ENCODE peak calls at places on chromosomes 11 and 22, in nine cellular contexts. Z is ovary, O is A549, E is esophagus muscularis mucosa, F is suprapubic skin, V is tibial nerve, M is stomach, Q is SK-N-SH, R is transverse colon. H is an unnamed sample.
A peak's percentile ranks its signal among the peaks of the same experiment; 100 is the strongest.

GRCh38 chr11:34601085-34601444 is 19.8 kb upstream of the EHF start:
- DNase-seq in Z (no peak), O (no peak), E (no peak), M (no peak), Q (peak; percentile 51), V (no peak), F (no peak), R (no peak), H (no peak)

GRCh38 chr22:43789452-43789851 is 22.7 kb downstream of the EFCAB6 start:
- DNase-seq in M (no peak), V (no peak), E (peak; percentile 92), O (peak; percentile 63), R (peak; percentile 29), Z (peak; percentile 40), Q (peak; percentile 65), F (no peak), H (peak; percentile 89)

GRCh38 chr11:28539239-28540025 is 431.2 kb downstream of the METTL15 start:
- DNase-seq in F (no peak), Z (no peak), O (no peak), Q (no peak), M (no peak), R (no peak), V (no peak), E (no peak), H (no peak)

GRCh38 chr11:3217751-3218482 is 696 bp downstream of the MRGPRG start:
- DNase-seq in E (no peak), Z (no peak), O (no peak), Q (peak; percentile 34), R (peak; percentile 6), F (peak; percentile 77), M (no peak), V (no peak), H (peak; percentile 62)

GRCh38 chr11:86702387-86702983 is 30.1 kb upstream of the ME3 start:
- DNase-seq in R (no peak), Q (no peak), F (no peak), M (no peak), Z (no peak), V (no peak), E (no peak), O (no peak), H (no peak)

GRCh38 chr11:91857194-91857593 is 367.4 kb upstream of the FAT3 start:
- DNase-seq in F (no peak), V (no peak), R (no peak), O (no peak), M (no peak), E (no peak), Q (no peak), Z (no peak), H (no peak)

GRCh38 chr11:47233989-47234668 is 14.5 kb downstream of the ACP2 start:
- DNase-seq in M (no peak), R (peak; percentile 24), V (no peak), E (no peak), Q (peak; percentile 31), O (peak; percentile 90), Z (no peak), F (no peak), H (no peak)

GRCh38 chr11:48148749-48149148 is 67.9 kb upstream of the OR4B1 start:
- DNase-seq in E (no peak), O (no peak), Q (no peak), F (no peak), Z (no peak), M (no peak), V (no peak), R (no peak), H (no peak)

GRCh38 chr11:70538641-70539359 is 140.5 kb downstream of the CTTN start:
- DNase-seq in F (no peak), Q (peak; percentile 23), Z (no peak), V (no peak), R (no peak), O (no peak), E (no peak), M (no peak), H (no peak)

GRCh38 chr11:85805387-85805786 is 5.6 kb downstream of the SYTL2 start:
- DNase-seq in O (no peak), Q (no peak), Z (no peak), E (no peak), V (no peak), F (no peak), R (no peak), M (no peak), H (no peak)

GRCh38 chr11:529740-530411 is 5.5 kb downstream of the HRAS start:
- DNase-seq in V (no peak), O (no peak), R (no peak), F (peak; percentile 75), M (no peak), E (no peak), Q (no peak), Z (no peak), H (no peak)

GRCh38 chr22:37904572-37905533 is 1.2 kb upstream of the MICALL1 start:
- DNase-seq in V (peak; percentile 20), M (peak; percentile 65), R (peak; percentile 33), F (no peak), E (no peak), Z (peak; percentile 66), O (peak; percentile 81), Q (peak; percentile 58), H (peak; percentile 83)

GRCh38 chr11:12800032-12800671 is 125.9 kb downstream of the TEAD1 start:
- DNase-seq in O (peak; percentile 58), E (no peak), Q (peak; percentile 46), Z (no peak), V (no peak), F (no peak), M (peak; percentile 63), R (peak; percentile 30), H (no peak)

GRCh38 chr11:66013762-66014100 is 1.9 kb downstream of the CST6 start:
- DNase-seq in M (no peak), Z (no peak), E (no peak), R (no peak), O (no peak), F (no peak), V (no peak), Q (no peak), H (no peak)

GRCh38 chr11:1499899-1500298 is 13.3 kb upstream of the MOB2 start:
- DNase-seq in Z (no peak), R (no peak), E (no peak), F (no peak), O (no peak), V (no peak), Q (no peak), M (no peak), H (peak; percentile 53)

GRCh38 chr11:16591157-16591556 is 147.3 kb upstream of the C11orf58 start:
- DNase-seq in Z (no peak), F (no peak), V (no peak), M (no peak), Q (no peak), E (no peak), R (no peak), O (no peak), H (no peak)

GRCh38 chr11:31254411-31254810 is 115.1 kb downstream of the DCDC1 start:
- DNase-seq in Z (no peak), Q (no peak), V (no peak), R (no peak), F (no peak), M (no peak), E (no peak), O (no peak), H (no peak)

GRCh38 chr22:24977370-24978230 is 25.1 kb downstream of the KIAA1671 start:
- DNase-seq in M (no peak), F (no peak), R (peak; percentile 68), Q (no peak), O (no peak), Z (peak; percentile 65), V (peak; percentile 50), E (no peak), H (peak; percentile 79)

GRCh38 chr22:29524440-29525191 is 28.9 kb downstream of the THOC5 start:
- DNase-seq in E (no peak), O (peak; percentile 26), Q (peak; percentile 29), R (peak; percentile 22), Z (peak; percentile 26), V (no peak), F (no peak), M (peak; percentile 27), H (no peak)

GRCh38 chr11:6992457-6993431 is 27.4 kb downstream of the ZNF214 start:
- DNase-seq in F (no peak), V (no peak), R (no peak), Z (no peak), Q (no peak), M (no peak), O (no peak), E (no peak), H (no peak)

GRCh38 chr11:44634401-44635281 is 69.2 kb downstream of the CD82 start:
- DNase-seq in O (peak; percentile 60), F (peak; percentile 72), Z (peak; percentile 85), Q (peak; percentile 90), R (peak; percentile 51), V (no peak), M (peak; percentile 35), E (peak; percentile 92), H (peak; percentile 89)
- TF ChIP-seq CTCF in O (no peak), F (no peak), Z (no peak), Q (no peak), R (no peak), V (no peak), M (no peak), E (no peak), H (no peak)

GRCh38 chr22:33577862-33578411 is 342.3 kb downstream of the LARGE1 start:
- DNase-seq in R (no peak), O (peak; percentile 53), M (no peak), E (no peak), Q (peak; percentile 37), F (no peak), V (no peak), Z (no peak), H (no peak)
- TF ChIP-seq EP300 in R (no peak), O (no peak), M (no peak), E (no peak), Q (no peak), F (no peak), V (no peak), Z (no peak), H (no peak)

DNA sequence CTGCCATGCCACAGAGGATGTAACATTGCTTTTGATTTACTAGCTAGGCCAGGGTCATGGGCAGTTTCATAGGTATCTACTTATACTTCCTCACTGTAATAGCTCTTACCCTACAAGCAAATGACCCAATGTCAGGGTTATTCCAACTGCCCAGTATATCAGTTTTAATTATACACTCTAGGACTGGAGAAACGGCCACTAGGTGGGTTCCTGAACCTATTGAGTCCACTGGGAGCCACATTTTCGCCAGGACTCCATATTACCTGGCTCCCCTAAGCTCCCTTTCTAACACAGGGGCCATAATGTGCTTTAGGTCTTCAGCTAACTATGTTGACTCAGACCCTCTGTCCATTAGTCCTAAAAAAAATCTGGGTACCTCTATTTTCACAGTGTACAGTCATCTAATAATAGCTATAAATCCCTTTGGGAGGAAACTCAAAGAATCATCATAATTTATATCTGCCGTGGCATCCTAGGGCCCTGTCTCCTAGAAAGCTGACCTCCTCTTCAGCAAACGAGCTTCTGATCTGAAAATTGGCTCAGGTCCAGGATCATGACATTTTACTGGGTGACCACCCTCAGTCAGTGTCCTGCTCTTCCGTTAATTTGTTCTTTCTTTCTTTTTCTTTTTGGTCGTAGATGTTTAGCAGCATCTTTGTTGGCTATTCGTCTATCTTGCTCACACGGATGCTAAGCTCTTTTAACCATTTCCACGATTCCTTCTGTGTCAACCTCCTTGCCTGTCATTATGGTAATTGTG is 244.3 kb downstream of the FAM76B start:
- DNase-seq in E (peak; percentile 89), O (no peak), Q (no peak), Z (no peak), M (no peak), F (no peak), R (no peak), V (no peak), H (no peak)
- TF ChIP-seq CTCF in E (no peak), O (no peak), Q (peak; percentile 24), Z (no peak), M (no peak), F (no peak), R (no peak), V (no peak), H (no peak)

GRCh38 chr11:130037881-130038601 is 31.7 kb upstream of the APLP2 start:
- DNase-seq in E (no peak), V (no peak), F (no peak), R (no peak), Q (no peak), O (no peak), M (no peak), Z (no peak), H (no peak)
- TF ChIP-seq EP300 in E (no peak), V (no peak), F (no peak), R (no peak), Q (no peak), O (no peak), M (no peak), Z (no peak), H (no peak)